ENCODE peak calls at places on chromosomes 4 and X, in five cellular contexts. One of them, this sample, is unnamed.

GRCh38 chr4:2462218-2462991 is 6.5 kb upstream of the RNF4 start:
- DNase-seq in HepG2: peak
- DNase-seq in SK-N-SH: peak
- DNase-seq in GM12878: no peak
- DNase-seq in K562: peak
- DNase-seq in this sample: peak

GRCh38 chr4:105666693-105667092 is 41.8 kb downstream of the INTS12 start:
- DNase-seq in HepG2: no peak
- DNase-seq in SK-N-SH: no peak
- DNase-seq in GM12878: no peak
- DNase-seq in K562: no peak
- DNase-seq in this sample: peak

GRCh38 chr4:77145806-77146425 is 11.1 kb upstream of the CCNG2 start:
- DNase-seq in HepG2: no peak
- DNase-seq in SK-N-SH: no peak
- DNase-seq in GM12878: no peak
- DNase-seq in K562: no peak
- DNase-seq in this sample: no peak

GRCh38 chr4:32607978-32608377 is 1887.8 kb downstream of the PCDH7 start:
- DNase-seq in HepG2: no peak
- DNase-seq in SK-N-SH: no peak
- DNase-seq in GM12878: no peak
- DNase-seq in K562: no peak
- DNase-seq in this sample: no peak

GRCh38 chr4:145609494-145610427 is 9.4 kb upstream of the MMAA start:
- DNase-seq in HepG2: peak
- DNase-seq in SK-N-SH: peak
- DNase-seq in GM12878: peak
- DNase-seq in K562: peak
- DNase-seq in this sample: peak

GRCh38 chrX:132861076-132861475 is 97.4 kb downstream of the HS6ST2 start:
- DNase-seq in HepG2: no peak
- DNase-seq in SK-N-SH: no peak
- DNase-seq in GM12878: no peak
- DNase-seq in K562: no peak
- DNase-seq in this sample: no peak

GRCh38 chr4:128802680-128803628 is 6.5 kb upstream of the JADE1 start:
- DNase-seq in HepG2: no peak
- DNase-seq in SK-N-SH: no peak
- DNase-seq in GM12878: no peak
- DNase-seq in K562: no peak
- DNase-seq in this sample: no peak

GRCh38 chr4:76943790-76944189 is 5.8 kb upstream of the SEPTIN11 start:
- DNase-seq in HepG2: no peak
- DNase-seq in SK-N-SH: no peak
- DNase-seq in GM12878: no peak
- DNase-seq in K562: no peak
- DNase-seq in this sample: no peak

GRCh38 chr4:100880012-100880411 is 362.2 kb upstream of the EMCN start:
- DNase-seq in HepG2: no peak
- DNase-seq in SK-N-SH: no peak
- DNase-seq in GM12878: no peak
- DNase-seq in K562: no peak
- DNase-seq in this sample: no peak

GRCh38 chr4:101944649-101945048 is 154.1 kb downstream of the BANK1 start:
- DNase-seq in HepG2: no peak
- DNase-seq in SK-N-SH: no peak
- DNase-seq in GM12878: no peak
- DNase-seq in K562: no peak
- DNase-seq in this sample: no peak

DNA sequence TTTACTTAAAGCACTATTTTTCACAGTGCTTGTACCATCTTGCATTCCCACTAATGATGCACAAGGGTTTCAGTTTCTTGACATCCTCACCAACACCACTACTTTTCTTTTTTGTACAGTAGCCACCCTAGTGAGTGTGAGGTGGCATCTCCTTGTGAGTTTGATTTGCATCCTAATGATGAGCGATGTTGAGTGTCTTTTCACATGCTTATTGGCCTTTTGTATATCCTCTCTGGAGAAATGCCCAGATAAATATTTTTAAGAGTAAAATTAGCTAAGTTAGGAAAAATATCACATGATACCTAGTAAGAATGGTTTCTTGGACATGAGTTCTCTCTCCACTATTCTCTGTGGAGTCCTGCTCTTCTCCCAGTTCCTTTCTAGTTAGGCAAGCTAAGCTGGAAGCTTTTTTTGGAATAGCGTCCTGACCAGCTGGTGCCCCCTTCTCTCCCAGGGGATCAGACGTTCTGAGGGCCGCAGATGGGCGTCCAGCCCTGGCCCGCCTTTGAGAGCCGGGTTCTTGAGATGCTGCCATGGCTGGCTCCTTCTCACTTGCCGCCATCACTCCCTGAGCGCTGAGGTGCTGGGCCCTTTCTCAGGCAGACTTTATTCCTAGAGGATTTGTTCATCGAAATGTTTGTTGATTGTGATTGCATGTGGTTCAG is 132.1 kb downstream of the ARHGAP10 start:
- DNase-seq in HepG2: no peak
- DNase-seq in SK-N-SH: no peak
- DNase-seq in GM12878: no peak
- DNase-seq in K562: no peak
- DNase-seq in this sample: no peak
- TF ChIP-seq FOXM1 in HepG2: no peak
- TF ChIP-seq FOXM1 in SK-N-SH: no peak
- TF ChIP-seq FOXM1 in GM12878: no peak
- TF ChIP-seq FOXM1 in K562: no peak
- TF ChIP-seq FOXM1 in this sample: no peak

DNA sequence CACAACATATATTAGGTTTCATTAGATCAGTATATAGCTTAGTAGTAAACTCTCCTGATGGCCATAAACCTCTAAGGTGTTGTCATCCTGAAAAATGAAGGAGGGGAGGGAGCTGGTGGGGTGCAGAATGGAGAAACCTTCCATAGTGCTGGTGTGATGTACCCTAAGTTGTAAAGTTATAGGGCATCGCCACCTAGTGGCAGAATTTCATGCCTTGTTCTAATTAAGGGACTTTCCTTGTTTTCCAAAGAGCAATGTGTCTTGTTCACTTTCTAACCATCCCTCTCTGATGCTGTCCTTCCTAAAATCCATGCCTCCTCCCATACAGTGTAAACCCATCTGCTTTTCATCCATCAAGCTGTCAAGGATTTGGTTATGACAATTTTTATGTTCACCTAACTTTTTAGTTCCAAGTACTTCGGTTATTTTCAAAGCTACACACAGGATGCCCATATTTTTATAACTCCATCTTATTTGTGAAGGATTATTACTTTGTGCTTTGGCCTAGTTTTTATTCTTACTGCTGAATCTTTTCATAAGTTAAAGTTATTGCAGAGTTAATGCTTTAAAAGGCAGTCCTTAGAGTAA is 4.5 kb downstream of the NBDY start:
- DNase-seq in HepG2: peak
- DNase-seq in SK-N-SH: peak
- DNase-seq in GM12878: no peak
- DNase-seq in K562: peak
- DNase-seq in this sample: peak
- TF ChIP-seq FOXM1 in HepG2: no peak
- TF ChIP-seq FOXM1 in SK-N-SH: no peak
- TF ChIP-seq FOXM1 in GM12878: no peak
- TF ChIP-seq FOXM1 in K562: no peak
- TF ChIP-seq FOXM1 in this sample: no peak

GRCh38 chr4:20616313-20616712 is 83.9 kb upstream of the PACRGL start:
- DNase-seq in HepG2: no peak
- DNase-seq in SK-N-SH: no peak
- DNase-seq in GM12878: no peak
- DNase-seq in K562: no peak
- DNase-seq in this sample: no peak

GRCh38 chr4:20618729-20619128 is 81.5 kb upstream of the PACRGL start:
- DNase-seq in HepG2: no peak
- DNase-seq in SK-N-SH: no peak
- DNase-seq in GM12878: no peak
- DNase-seq in K562: no peak
- DNase-seq in this sample: no peak

GRCh38 chr4:20615492-20616136 is 84.6 kb upstream of the PACRGL start:
- DNase-seq in HepG2: peak
- DNase-seq in SK-N-SH: no peak
- DNase-seq in GM12878: no peak
- DNase-seq in K562: no peak
- DNase-seq in this sample: no peak

GRCh38 chr4:20616848-20617247 is 83.4 kb upstream of the PACRGL start:
- DNase-seq in HepG2: no peak
- DNase-seq in SK-N-SH: no peak
- DNase-seq in GM12878: no peak
- DNase-seq in K562: no peak
- DNase-seq in this sample: no peak

GRCh38 chr4:20618010-20618409 is 82.2 kb upstream of the PACRGL start:
- DNase-seq in HepG2: no peak
- DNase-seq in SK-N-SH: no peak
- DNase-seq in GM12878: no peak
- DNase-seq in K562: no peak
- DNase-seq in this sample: no peak
- TF ChIP-seq FOXM1 in HepG2: no peak
- TF ChIP-seq FOXM1 in SK-N-SH: no peak
- TF ChIP-seq FOXM1 in GM12878: no peak
- TF ChIP-seq FOXM1 in K562: no peak
- TF ChIP-seq FOXM1 in this sample: no peak

GRCh38 chrX:115591856-115592842 is 31.2 kb downstream of the PLS3 start:
- DNase-seq in HepG2: no peak
- DNase-seq in SK-N-SH: no peak
- DNase-seq in GM12878: no peak
- DNase-seq in K562: no peak
- DNase-seq in this sample: no peak
- TF ChIP-seq FOXM1 in HepG2: no peak
- TF ChIP-seq FOXM1 in SK-N-SH: no peak
- TF ChIP-seq FOXM1 in GM12878: no peak
- TF ChIP-seq FOXM1 in K562: no peak
- TF ChIP-seq FOXM1 in this sample: no peak

GRCh38 chrX:151896734-151897474 is 15.8 kb upstream of the MAGEA4 start:
- DNase-seq in HepG2: no peak
- DNase-seq in SK-N-SH: no peak
- DNase-seq in GM12878: no peak
- DNase-seq in K562: no peak
- DNase-seq in this sample: no peak
- TF ChIP-seq FOXM1 in HepG2: no peak
- TF ChIP-seq FOXM1 in SK-N-SH: no peak
- TF ChIP-seq FOXM1 in GM12878: no peak
- TF ChIP-seq FOXM1 in K562: peak
- TF ChIP-seq FOXM1 in this sample: no peak

DNA sequence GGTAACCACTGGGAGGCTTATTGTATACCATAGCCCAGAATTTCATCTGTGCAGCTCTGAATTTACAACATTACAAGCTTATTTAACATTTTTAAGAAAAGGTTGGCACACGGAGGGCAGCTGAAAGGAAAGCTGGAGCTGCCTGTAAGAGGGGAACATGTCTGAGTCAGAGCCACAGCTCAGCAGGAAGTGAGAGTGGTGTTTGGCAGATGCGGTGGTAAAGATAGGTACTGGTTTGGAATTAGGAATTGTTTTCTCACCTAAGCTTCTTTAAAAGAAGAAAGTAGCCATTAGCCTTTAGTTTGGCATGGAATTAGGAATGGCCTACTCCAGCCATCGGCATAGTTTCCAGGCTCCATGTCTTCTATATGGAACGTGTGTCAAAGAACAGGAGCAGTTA is 172.5 kb upstream of the ANXA3 start:
- DNase-seq in HepG2: no peak
- DNase-seq in SK-N-SH: no peak
- DNase-seq in GM12878: no peak
- DNase-seq in K562: no peak
- DNase-seq in this sample: no peak
- TF ChIP-seq FOXM1 in HepG2: no peak
- TF ChIP-seq FOXM1 in SK-N-SH: no peak
- TF ChIP-seq FOXM1 in GM12878: no peak
- TF ChIP-seq FOXM1 in K562: no peak
- TF ChIP-seq FOXM1 in this sample: no peak

GRCh38 chr4:181301735-181302380 is 941.3 kb upstream of the TENM3 start:
- DNase-seq in HepG2: peak
- DNase-seq in SK-N-SH: no peak
- DNase-seq in GM12878: no peak
- DNase-seq in K562: peak
- DNase-seq in this sample: peak
- TF ChIP-seq FOXM1 in HepG2: no peak
- TF ChIP-seq FOXM1 in SK-N-SH: no peak
- TF ChIP-seq FOXM1 in GM12878: no peak
- TF ChIP-seq FOXM1 in K562: no peak
- TF ChIP-seq FOXM1 in this sample: no peak

GRCh38 chrX:19535481-19535880 is 20.2 kb upstream of the MAP3K15 start:
- DNase-seq in HepG2: peak
- DNase-seq in SK-N-SH: peak
- DNase-seq in GM12878: no peak
- DNase-seq in K562: no peak
- DNase-seq in this sample: peak
- TF ChIP-seq FOXM1 in HepG2: no peak
- TF ChIP-seq FOXM1 in SK-N-SH: no peak
- TF ChIP-seq FOXM1 in GM12878: no peak
- TF ChIP-seq FOXM1 in K562: no peak
- TF ChIP-seq FOXM1 in this sample: no peak